ENCODE peak calls at places on chromosomes 4 and X, in seven cellular contexts. V is tibial nerve, D is heart left ventricle, M is right lobe of liver, P is adrenal gland, B is testis, U is left ventricle myocardium inferior. S is an unnamed sample. For H3K4me1, the result is how much of the 10 kb centered on the place peaks cover.

GRCh38 chr4:109406337-109406931 is 27.2 kb upstream of the SEC24B start:
- DNase-seq in V (no peak), D (no peak), M (no peak), P (peak), B (peak), U (no peak), S (peak)

GRCh38 chr4:153248641-153249198 is 44.5 kb downstream of the TRIM2 start:
- DNase-seq in V (no peak), D (peak), M (peak), P (no peak), B (peak), U (no peak), S (peak)

GRCh38 chrX:40581333-40581910 is 652 bp downstream of the ATP6AP2 start:
- DNase-seq in V (no peak), D (no peak), M (no peak), P (no peak), B (no peak), U (no peak), S (peak)

GRCh38 chr4:150931796-150932195 is 83.3 kb downstream of the LRBA start:
- DNase-seq in V (no peak), D (no peak), M (no peak), P (peak), B (no peak), U (no peak), S (no peak)

GRCh38 chrX:141619336-141619735 is 29.8 kb downstream of the SPANXA2 start:
- DNase-seq in V (no peak), D (no peak), M (no peak), P (no peak), B (no peak), U (no peak), S (no peak)

GRCh38 chr4:2811830-2812599 is 19.1 kb downstream of the SH3BP2 start:
- DNase-seq in V (peak), D (peak), M (peak), P (peak), B (peak), U (peak), S (no peak)

GRCh38 chr4:76001760-76002159 is 5.5 kb downstream of the CXCL9 start:
- DNase-seq in V (no peak), D (no peak), M (no peak), P (no peak), B (no peak), U (no peak), S (no peak)

GRCh38 chr4:114839986-114840385 is 241.4 kb downstream of the UGT8 start:
- DNase-seq in V (no peak), D (no peak), M (no peak), P (no peak), B (no peak), U (no peak), S (no peak)

GRCh38 chr4:140943887-140944515 is 187.8 kb upstream of the TBC1D9 start:
- DNase-seq in V (no peak), D (no peak), M (no peak), P (no peak), B (no peak), U (no peak), S (no peak)

GRCh38 chrX:150688911-150689451 is 4.2 kb upstream of the MTMR1 start:
- DNase-seq in V (no peak), D (no peak), M (no peak), P (no peak), B (no peak), U (no peak), S (no peak)

GRCh38 chr4:175109933-175110332 is 191.8 kb downstream of the ADAM29 start:
- DNase-seq in V (no peak), D (no peak), M (no peak), P (no peak), B (no peak), U (no peak), S (no peak)

GRCh38 chrX:10039821-10040793 is 72.9 kb downstream of the CLDN34 start:
- DNase-seq in V (no peak), D (no peak), M (no peak), P (no peak), B (no peak), U (no peak), S (no peak)

GRCh38 chrX:122219226-122219625 is 964.9 kb upstream of the GRIA3 start:
- DNase-seq in V (no peak), D (no peak), M (no peak), P (no peak), B (no peak), U (no peak), S (no peak)

GRCh38 chr4:835148-836002 is 9.4 kb upstream of the CPLX1 start:
- DNase-seq in V (no peak), D (peak), M (peak), P (peak), B (no peak), U (peak), S (no peak)

GRCh38 chrX:108537005-108537404 is 97.4 kb downstream of the COL4A5 start:
- DNase-seq in V (no peak), D (no peak), M (no peak), P (peak), B (peak), U (no peak), S (no peak)

GRCh38 chr4:40662962-40663604 is 33.4 kb upstream of the RBM47 start:
- DNase-seq in V (no peak), D (no peak), M (peak), P (peak), B (no peak), U (no peak), S (no peak)

GRCh38 chrX:82230013-82230412 is 1028.1 kb downstream of the SH3BGRL start:
- DNase-seq in V (no peak), D (no peak), M (no peak), P (no peak), B (no peak), U (no peak), S (no peak)

GRCh38 chr4:140252742-140253555 is 99.0 kb upstream of the MAML3 start:
- DNase-seq in V (peak), D (peak), M (peak), P (peak), B (peak), U (peak), S (peak)

GRCh38 chr4:148273501-148273986 is 168.7 kb downstream of the NR3C2 start:
- DNase-seq in V (no peak), D (peak), M (no peak), P (peak), B (peak), U (peak), S (no peak)

GRCh38 chr4:6834867-6835266 is 52.3 kb downstream of the KIAA0232 start:
- DNase-seq in V (no peak), D (no peak), M (no peak), P (no peak), B (no peak), U (no peak), S (no peak)

GRCh38 chr4:15882675-15883086 is 55.9 kb downstream of the FGFBP1 start:
- DNase-seq in V (no peak), D (peak), M (peak), P (peak), B (peak), U (no peak), S (peak)

GRCh38 chrX:8841911-8842310 is 40.7 kb upstream of the FAM9A start:
- DNase-seq in V (no peak), D (no peak), M (no peak), P (no peak), B (no peak), U (no peak), S (no peak)

GRCh38 chr4:14254252-14254651 is 626.7 kb upstream of the BOD1L1 start:
- DNase-seq in V (no peak), D (peak), M (peak), P (peak), B (peak), U (peak), S (no peak)

GRCh38 chr4:108149588-108150380 is 18.9 kb downstream of the LEF1 start:
- DNase-seq in V (no peak), D (no peak), M (no peak), P (no peak), B (no peak), U (no peak), S (no peak)

GRCh38 chr4:133355636-133356035 is 206.5 kb downstream of the PCDH10 start:
- DNase-seq in V (no peak), D (no peak), M (no peak), P (peak), B (peak), U (no peak), S (no peak)

GRCh38 chr4:74543983-74544382 is 99.0 kb downstream of the AREG start:
- DNase-seq in V (no peak), D (no peak), M (no peak), P (no peak), B (no peak), U (no peak), S (no peak)

GRCh38 chr4:17058506-17058905 is 160.1 kb upstream of the LDB2 start:
- DNase-seq in V (no peak), D (no peak), M (no peak), P (no peak), B (peak), U (peak), S (no peak)

GRCh38 chrX:2784026-2784425 is 32.2 kb downstream of the XG start:
- DNase-seq in V (no peak), D (no peak), M (no peak), P (no peak), B (no peak), U (no peak), S (no peak)

GRCh38 chr4:25857403-25857802 is 5.4 kb downstream of the SEL1L3 start:
- DNase-seq in V (no peak), D (no peak), M (no peak), P (no peak), B (no peak), U (no peak), S (no peak)

GRCh38 chr4:25856756-25857155 is 6.0 kb downstream of the SEL1L3 start:
- DNase-seq in V (no peak), D (no peak), M (no peak), P (no peak), B (no peak), U (no peak), S (no peak)

GRCh38 chr4:25859429-25860148 is 3.2 kb downstream of the SEL1L3 start:
- DNase-seq in V (no peak), D (no peak), M (no peak), P (no peak), B (no peak), U (no peak), S (peak)

GRCh38 chr4:25860586-25861421 is 2.0 kb downstream of the SEL1L3 start:
- DNase-seq in V (no peak), D (peak), M (no peak), P (peak), B (no peak), U (no peak), S (no peak)

GRCh38 chr4:25857851-25858400 is 4.9 kb downstream of the SEL1L3 start:
- DNase-seq in V (no peak), D (no peak), M (no peak), P (no peak), B (no peak), U (no peak), S (no peak)
- H3K4me1 ChIP-seq in V (under half), D (under half), M (under half), P (under half), B (under half), U (under half), S (half or more)

GRCh38 chr4:48137766-48138349 is 3.8 kb upstream of the TXK start:
- DNase-seq in V (no peak), D (no peak), M (no peak), P (no peak), B (no peak), U (no peak), S (peak)
- H3K4me1 ChIP-seq in V (under half), D (under half), M (under half), P (under half), B (under half), U (under half), S (half or more)

DNA sequence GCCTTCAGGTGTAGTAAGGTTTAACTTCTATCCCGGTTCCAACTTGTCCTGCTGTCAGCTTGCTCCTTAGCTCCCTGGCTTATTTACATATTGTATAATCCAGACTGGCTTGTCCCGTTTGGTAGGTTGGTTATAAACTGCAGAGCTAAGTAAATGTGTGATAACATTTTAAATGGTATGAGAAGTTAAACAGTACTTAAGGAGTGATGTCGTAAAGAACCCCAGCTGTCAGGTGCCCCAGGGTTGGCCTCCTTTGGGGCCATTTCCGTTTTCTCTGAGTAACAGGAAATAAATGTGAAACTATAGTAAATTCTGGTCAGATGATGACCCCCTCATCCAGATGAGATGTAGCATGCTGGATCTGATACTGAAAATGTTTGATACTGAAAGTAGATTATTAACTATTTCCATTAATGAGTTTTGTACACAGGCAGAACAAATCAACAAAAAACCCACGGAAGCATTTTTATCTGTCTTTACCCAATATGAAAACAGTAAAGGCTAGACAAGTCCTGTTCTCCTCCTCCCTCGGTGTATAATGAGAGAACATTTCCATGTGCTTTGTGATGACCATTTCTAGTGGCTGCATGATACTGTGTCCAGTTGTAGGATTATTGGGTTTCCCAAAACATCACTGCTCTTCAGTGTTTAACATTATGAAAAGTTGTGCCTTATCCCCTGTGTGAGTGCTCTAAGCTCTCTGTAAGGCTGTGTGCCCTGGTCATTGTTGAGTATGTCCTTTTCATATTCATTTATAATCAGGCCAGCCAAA is 22.4 kb downstream of the GAB1 start:
- DNase-seq in V (no peak), D (peak), M (peak), P (peak), B (no peak), U (no peak), S (no peak)
- H3K4me1 ChIP-seq in V (half or more), D (under half), M (under half), P (half or more), B (half or more), U (under half), S (under half)

DNA sequence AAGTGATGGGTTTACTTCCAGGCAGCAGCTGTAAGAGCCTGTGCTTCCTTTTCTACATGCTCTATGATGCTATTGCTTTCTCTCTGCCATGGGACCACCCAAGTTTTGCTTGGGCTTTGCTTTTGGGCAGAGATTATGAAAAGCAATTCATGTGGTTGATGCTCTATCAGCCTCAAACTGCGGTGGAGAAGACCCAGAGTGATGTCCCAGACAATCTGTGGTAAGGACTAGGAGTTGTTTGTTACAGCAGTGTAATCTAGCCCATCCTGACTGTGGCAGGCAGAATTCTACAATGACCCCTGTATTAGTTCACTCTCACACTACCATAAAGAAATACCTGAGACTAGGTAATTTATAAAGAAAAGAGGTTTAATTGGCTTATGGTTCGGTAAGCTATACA is 9.2 kb upstream of the CYTL1 start:
- DNase-seq in V (no peak), D (no peak), M (no peak), P (no peak), B (no peak), U (no peak), S (no peak)
- H3K4me1 ChIP-seq in V (under half), D (under half), M (under half), P (under half), B (under half), U (under half), S (under half)

GRCh38 chr4:188905248-188905647 is 766.0 kb downstream of the TRIML1 start:
- DNase-seq in V (no peak), D (no peak), M (no peak), P (no peak), B (no peak), U (no peak), S (no peak)

GRCh38 chr4:188904617-188905016 is 765.4 kb downstream of the TRIML1 start:
- DNase-seq in V (no peak), D (no peak), M (no peak), P (no peak), B (no peak), U (no peak), S (no peak)

GRCh38 chr4:188903995-188904394 is 764.8 kb downstream of the TRIML1 start:
- DNase-seq in V (no peak), D (no peak), M (no peak), P (no peak), B (no peak), U (no peak), S (no peak)
- H3K4me1 ChIP-seq in V (under half), D (under half), M (under half), P (under half), B (under half), U (under half), S (under half)

GRCh38 chrX:48918644-48919340 is at the start of gene PIM2:
- DNase-seq in V (peak), D (peak), M (peak), P (peak), B (peak), U (peak), S (peak)

GRCh38 chrX:48919360-48919821 is 567 bp upstream of the PIM2 start:
- DNase-seq in V (no peak), D (no peak), M (no peak), P (peak), B (no peak), U (no peak), S (peak)

GRCh38 chrX:48918303-48918643 is 551 bp downstream of the PIM2 start:
- DNase-seq in V (no peak), D (no peak), M (no peak), P (no peak), B (no peak), U (no peak), S (no peak)

GRCh38 chrX:48919947-48920712 is 1.3 kb upstream of the PIM2 start:
- DNase-seq in V (no peak), D (no peak), M (no peak), P (no peak), B (no peak), U (no peak), S (peak)

DNA sequence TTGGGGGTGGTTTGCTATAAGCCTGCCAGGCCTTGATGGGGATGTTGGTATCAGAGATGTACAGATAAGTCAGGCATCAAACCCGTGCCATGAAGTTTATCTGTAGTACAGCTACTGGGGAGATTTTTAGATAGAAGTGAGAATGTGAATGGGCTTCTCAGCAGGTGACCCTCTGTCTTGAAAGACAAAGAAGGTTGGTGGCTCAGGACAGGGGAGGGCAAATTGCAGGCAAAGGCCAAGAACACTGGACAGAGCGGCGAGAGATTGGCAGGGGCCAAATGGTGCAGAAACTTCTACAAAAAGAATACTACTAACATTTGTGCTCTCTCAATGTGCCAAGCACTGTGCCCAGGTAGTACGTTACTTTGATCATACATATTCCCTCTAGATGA is 1.9 kb upstream of the PIM2 start:
- DNase-seq in V (no peak), D (no peak), M (no peak), P (no peak), B (no peak), U (no peak), S (no peak)
- H3K4me1 ChIP-seq in V (under half), D (under half), M (under half), P (under half), B (under half), U (under half), S (under half)